ENCODE peak calls at places on chromosomes 6 and 20, in seven cellular contexts. One of them, this sample, is unnamed.

GRCh38 chr6:7730852-7731251 is 5.0 kb downstream of the BMP6 start:
- DNase-seq in NCI-H774: peak; percentile 7
- DNase-seq in hippocampal formation: no peak
- DNase-seq in ACHN: peak; percentile 57
- DNase-seq in hepatocyte: no peak
- DNase-seq in WTC11: no peak
- DNase-seq in GM10248: no peak
- DNase-seq in this sample: no peak

GRCh38 chr6:6057442-6058053 is 50.8 kb upstream of the NRN1 start:
- DNase-seq in NCI-H774: peak; percentile 47
- DNase-seq in hippocampal formation: peak; percentile 58
- DNase-seq in ACHN: peak; percentile 43
- DNase-seq in hepatocyte: peak; percentile 69
- DNase-seq in WTC11: no peak
- DNase-seq in GM10248: peak; percentile 56
- DNase-seq in this sample: peak; percentile 53

GRCh38 chr6:113695506-113695905 is 161.6 kb upstream of the MARCKS start:
- DNase-seq in NCI-H774: no peak
- DNase-seq in hippocampal formation: no peak
- DNase-seq in ACHN: no peak
- DNase-seq in hepatocyte: no peak
- DNase-seq in WTC11: no peak
- DNase-seq in GM10248: no peak
- DNase-seq in this sample: no peak

GRCh38 chr6:105600342-105601293 is 197.7 kb upstream of the PREP start:
- DNase-seq in NCI-H774: no peak
- DNase-seq in hippocampal formation: no peak
- DNase-seq in ACHN: no peak
- DNase-seq in hepatocyte: no peak
- DNase-seq in WTC11: no peak
- DNase-seq in GM10248: no peak
- DNase-seq in this sample: no peak

GRCh38 chr20:52305843-52306242 is 114.3 kb upstream of the ZFP64 start:
- DNase-seq in NCI-H774: no peak
- DNase-seq in hippocampal formation: no peak
- DNase-seq in ACHN: no peak
- DNase-seq in hepatocyte: no peak
- DNase-seq in WTC11: no peak
- DNase-seq in GM10248: no peak
- DNase-seq in this sample: no peak

GRCh38 chr6:90715093-90715655 is 128.3 kb upstream of the MAP3K7 start:
- DNase-seq in NCI-H774: no peak
- DNase-seq in hippocampal formation: no peak
- DNase-seq in ACHN: no peak
- DNase-seq in hepatocyte: peak; percentile 21
- DNase-seq in WTC11: no peak
- DNase-seq in GM10248: no peak
- DNase-seq in this sample: no peak

GRCh38 chr20:53069121-53069520 is 97.0 kb downstream of the TSHZ2 start:
- DNase-seq in NCI-H774: no peak
- DNase-seq in hippocampal formation: no peak
- DNase-seq in ACHN: no peak
- DNase-seq in hepatocyte: no peak
- DNase-seq in WTC11: no peak
- DNase-seq in GM10248: no peak
- DNase-seq in this sample: no peak

GRCh38 chr6:93894521-93894920 is 475.2 kb upstream of the EPHA7 start:
- DNase-seq in NCI-H774: no peak
- DNase-seq in hippocampal formation: no peak
- DNase-seq in ACHN: no peak
- DNase-seq in hepatocyte: no peak
- DNase-seq in WTC11: no peak
- DNase-seq in GM10248: no peak
- DNase-seq in this sample: no peak

GRCh38 chr6:147709396-147710272 is 201.1 kb downstream of the SAMD5 start:
- DNase-seq in NCI-H774: no peak
- DNase-seq in hippocampal formation: no peak
- DNase-seq in ACHN: no peak
- DNase-seq in hepatocyte: peak; percentile 55
- DNase-seq in WTC11: no peak
- DNase-seq in GM10248: no peak
- DNase-seq in this sample: no peak

GRCh38 chr20:588932-589672 is 21.0 kb downstream of the TCF15 start:
- DNase-seq in NCI-H774: no peak
- DNase-seq in hippocampal formation: no peak
- DNase-seq in ACHN: no peak
- DNase-seq in hepatocyte: no peak
- DNase-seq in WTC11: no peak
- DNase-seq in GM10248: peak; percentile 73
- DNase-seq in this sample: peak; percentile 66

GRCh38 chr20:32418376-32418775 is 60.2 kb downstream of the ASXL1 start:
- DNase-seq in NCI-H774: no peak
- DNase-seq in hippocampal formation: no peak
- DNase-seq in ACHN: no peak
- DNase-seq in hepatocyte: no peak
- DNase-seq in WTC11: no peak
- DNase-seq in GM10248: no peak
- DNase-seq in this sample: no peak

This sample was measured in GM12878.